ENCODE peak calls at places on chromosome 7, in five cellular contexts. One of them, this sample, is unnamed.

GRCh38 chr7:113421696-113422330 is 303.5 kb upstream of the SMIM30 start:
- DNase-seq in K562: peak
- DNase-seq in ovary: peak
- DNase-seq in H1: peak
- DNase-seq in A549: peak
- DNase-seq in this sample: peak

GRCh38 chr7:276230-276835 is 13.6 kb upstream of the FOXL3 start:
- DNase-seq in K562: no peak
- DNase-seq in ovary: no peak
- DNase-seq in H1: no peak
- DNase-seq in A549: no peak
- DNase-seq in this sample: no peak

GRCh38 chr7:49774459-49775064 is 1.1 kb downstream of the VWC2 start:
- DNase-seq in A549: no peak
- DNase-seq in K562: no peak
- DNase-seq in ovary: no peak
- DNase-seq in H1: no peak
- DNase-seq in this sample: no peak

GRCh38 chr7:21106296-21106732 is 319.6 kb upstream of the SP8 start:
- DNase-seq in K562: no peak
- DNase-seq in H1: no peak
- DNase-seq in A549: no peak
- DNase-seq in ovary: no peak
- DNase-seq in this sample: no peak

GRCh38 chr7:42932861-42933591 is 850 bp downstream of the MRPL32 start:
- DNase-seq in K562: no peak
- DNase-seq in H1: no peak
- DNase-seq in A549: no peak
- DNase-seq in ovary: no peak
- DNase-seq in this sample: no peak

GRCh38 chr7:76396039-76396732 is 13.3 kb downstream of the SSC4D start:
- DNase-seq in A549: no peak
- DNase-seq in H1: no peak
- DNase-seq in K562: no peak
- DNase-seq in ovary: peak
- DNase-seq in this sample: no peak

GRCh38 chr7:157089100-157089510 is 49.6 kb upstream of the UBE3C start:
- DNase-seq in K562: peak
- DNase-seq in A549: no peak
- DNase-seq in ovary: no peak
- DNase-seq in H1: no peak
- DNase-seq in this sample: peak

GRCh38 chr7:510061-510481 is 9.6 kb downstream of the PDGFA start:
- DNase-seq in A549: no peak
- DNase-seq in H1: no peak
- DNase-seq in ovary: no peak
- DNase-seq in K562: no peak
- DNase-seq in this sample: no peak

GRCh38 chr7:29723599-29723998 is 82.7 kb upstream of the WIPF3 start:
- DNase-seq in K562: no peak
- DNase-seq in H1: no peak
- DNase-seq in ovary: peak
- DNase-seq in A549: no peak
- DNase-seq in this sample: no peak

GRCh38 chr7:130435455-130435854 is 5.4 kb downstream of the CEP41 start:
- DNase-seq in K562: no peak
- DNase-seq in H1: no peak
- DNase-seq in A549: no peak
- DNase-seq in ovary: no peak
- DNase-seq in this sample: no peak

GRCh38 chr7:194996-195829 is 2.8 kb downstream of the FAM20C start:
- DNase-seq in ovary: no peak
- DNase-seq in K562: no peak
- DNase-seq in H1: no peak
- DNase-seq in A549: no peak
- DNase-seq in this sample: peak

GRCh38 chr7:30148951-30149459 is 14.2 kb downstream of the MTURN start:
- DNase-seq in H1: no peak
- DNase-seq in ovary: no peak
- DNase-seq in K562: no peak
- DNase-seq in A549: no peak
- DNase-seq in this sample: no peak

DNA sequence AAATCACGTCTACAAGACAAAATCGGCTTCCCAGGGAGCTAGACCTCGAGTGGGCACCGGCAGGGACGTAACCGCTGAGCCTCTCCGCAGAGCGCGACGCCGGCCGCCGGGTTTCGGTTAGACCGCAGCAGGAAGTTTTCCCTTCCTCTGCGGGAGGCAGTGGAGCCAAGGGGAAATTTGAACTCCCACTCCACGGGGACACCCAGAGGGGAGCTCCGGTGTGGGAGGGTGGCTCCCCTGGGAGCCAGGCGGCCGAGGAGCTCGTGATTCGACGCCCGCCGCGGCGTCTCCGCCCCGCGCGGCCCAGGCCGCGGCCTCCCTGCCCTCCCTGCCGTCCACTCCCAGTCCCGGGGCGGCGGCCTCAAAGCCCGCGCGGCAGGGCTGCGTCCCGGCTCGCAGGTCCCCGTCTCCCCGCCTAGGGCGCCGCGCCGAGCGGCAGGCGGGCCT is 418 bp downstream of the SYPL1 start:
- DNase-seq in A549: peak
- DNase-seq in ovary: peak
- DNase-seq in K562: peak
- DNase-seq in H1: no peak
- DNase-seq in this sample: peak
- TF ChIP-seq EP300 in A549: no peak
- TF ChIP-seq EP300 in ovary: no peak
- TF ChIP-seq EP300 in K562: peak
- TF ChIP-seq EP300 in H1: no peak
- TF ChIP-seq EP300 in this sample: no peak

DNA sequence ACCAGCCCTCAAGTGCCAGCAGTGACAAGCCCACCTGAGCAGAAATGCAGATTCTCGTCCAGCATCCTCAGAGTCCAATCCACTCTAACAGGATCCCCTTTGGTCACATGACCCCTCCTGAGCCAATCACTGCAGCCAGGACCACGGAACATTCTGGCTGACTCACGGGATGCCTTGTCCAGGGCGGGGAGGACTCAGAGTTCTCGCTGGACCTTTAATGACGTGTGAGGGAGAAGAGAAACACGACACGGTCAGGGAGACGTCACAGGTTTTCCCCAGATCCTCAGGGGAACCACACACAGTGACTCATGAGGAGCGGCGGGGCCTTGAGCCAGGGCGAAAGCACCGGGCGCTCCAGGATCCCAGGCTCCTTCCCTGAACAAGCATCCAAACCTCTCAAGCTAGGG is 155.7 kb downstream of the PTPRN2 start:
- DNase-seq in H1: no peak
- DNase-seq in ovary: peak
- DNase-seq in A549: peak
- DNase-seq in K562: peak
- DNase-seq in this sample: peak
- TF ChIP-seq EP300 in H1: no peak
- TF ChIP-seq EP300 in ovary: no peak
- TF ChIP-seq EP300 in A549: peak
- TF ChIP-seq EP300 in K562: no peak
- TF ChIP-seq EP300 in this sample: no peak

GRCh38 chr7:122719010-122719578 is 16.4 kb upstream of the RNF148 start:
- DNase-seq in K562: no peak
- DNase-seq in H1: no peak
- DNase-seq in ovary: no peak
- DNase-seq in A549: no peak
- DNase-seq in this sample: no peak
- TF ChIP-seq EP300 in K562: no peak
- TF ChIP-seq EP300 in H1: no peak
- TF ChIP-seq EP300 in ovary: no peak
- TF ChIP-seq EP300 in A549: no peak
- TF ChIP-seq EP300 in this sample: no peak

DNA sequence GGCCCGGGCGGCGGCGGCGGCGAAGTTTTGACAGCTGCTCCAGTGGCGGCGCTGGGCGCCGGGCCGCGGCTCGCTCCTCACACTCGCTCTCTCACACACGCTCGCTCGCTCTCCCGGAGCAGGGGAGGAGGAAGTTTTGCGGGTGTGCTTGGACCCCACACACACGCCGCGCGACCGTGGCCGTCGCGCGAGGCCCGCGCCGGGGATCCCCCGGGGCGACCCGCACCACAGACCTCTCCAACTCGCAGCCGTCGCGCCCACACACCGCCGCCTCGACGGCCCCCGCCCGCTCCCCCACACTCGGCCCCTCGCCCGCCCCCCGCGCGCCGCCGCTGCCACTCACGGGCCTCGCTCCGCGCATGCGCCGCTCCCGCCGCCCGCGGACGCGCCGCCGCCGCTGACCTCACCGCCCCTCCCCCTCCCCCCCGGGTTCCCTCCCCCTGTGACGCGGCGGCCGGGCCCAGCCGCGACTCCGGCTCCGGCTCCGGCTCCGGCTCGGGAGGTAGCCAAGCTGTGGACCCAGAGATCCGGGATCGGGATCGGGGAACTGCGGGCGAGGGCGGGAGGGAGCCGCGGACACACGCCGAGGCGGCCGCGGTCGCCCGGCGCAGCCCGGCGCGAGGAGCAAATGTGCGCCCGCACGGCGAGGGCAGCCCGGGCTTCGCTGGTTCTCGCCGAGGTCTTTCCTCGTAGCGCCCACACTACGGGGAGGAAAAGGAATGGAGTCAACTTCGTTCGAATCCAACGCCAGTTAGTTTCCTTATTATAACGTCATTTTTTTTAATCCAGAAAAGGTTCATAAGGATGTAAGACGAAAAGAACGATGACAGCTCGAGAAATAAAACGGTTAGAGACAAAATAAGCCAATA is 710 bp upstream of the KMT2C start:
- DNase-seq in K562: peak
- DNase-seq in A549: peak
- DNase-seq in ovary: peak
- DNase-seq in H1: peak
- DNase-seq in this sample: peak
- TF ChIP-seq EP300 in K562: peak
- TF ChIP-seq EP300 in A549: no peak
- TF ChIP-seq EP300 in ovary: no peak
- TF ChIP-seq EP300 in H1: peak
- TF ChIP-seq EP300 in this sample: peak

GRCh38 chr7:116161733-116162132 is 48.6 kb upstream of the TES start:
- DNase-seq in K562: no peak
- DNase-seq in ovary: no peak
- DNase-seq in H1: no peak
- DNase-seq in A549: no peak
- DNase-seq in this sample: no peak
- TF ChIP-seq EP300 in K562: no peak
- TF ChIP-seq EP300 in ovary: no peak
- TF ChIP-seq EP300 in H1: no peak
- TF ChIP-seq EP300 in A549: no peak
- TF ChIP-seq EP300 in this sample: no peak

GRCh38 chr7:158585721-158586498 is 1.7 kb downstream of the PTPRN2 start:
- DNase-seq in ovary: no peak
- DNase-seq in A549: no peak
- DNase-seq in H1: no peak
- DNase-seq in K562: no peak
- DNase-seq in this sample: no peak

GRCh38 chr7:158588878-158589442 is 1.3 kb upstream of the PTPRN2 start:
- DNase-seq in A549: no peak
- DNase-seq in K562: no peak
- DNase-seq in ovary: no peak
- DNase-seq in H1: no peak
- DNase-seq in this sample: no peak

GRCh38 chr7:158588085-158588877 is 658 bp upstream of the PTPRN2 start:
- DNase-seq in H1: no peak
- DNase-seq in K562: no peak
- DNase-seq in A549: no peak
- DNase-seq in ovary: no peak
- DNase-seq in this sample: no peak

GRCh38 chr7:158586499-158587191 is 978 bp downstream of the PTPRN2 start:
- DNase-seq in H1: no peak
- DNase-seq in K562: no peak
- DNase-seq in A549: no peak
- DNase-seq in ovary: no peak
- DNase-seq in this sample: no peak

GRCh38 chr7:158587425-158588084 is at the start of gene PTPRN2:
- DNase-seq in H1: no peak
- DNase-seq in K562: peak
- DNase-seq in A549: peak
- DNase-seq in ovary: peak
- DNase-seq in this sample: no peak
- TF ChIP-seq EP300 in H1: no peak
- TF ChIP-seq EP300 in K562: no peak
- TF ChIP-seq EP300 in A549: no peak
- TF ChIP-seq EP300 in ovary: no peak
- TF ChIP-seq EP300 in this sample: no peak

This sample was measured in HepG2.